ENCODE peak calls at places on chromosomes 2 and 18, in five cellular contexts. One of them, this sample, is unnamed.

GRCh38 chr2:135742307-135742838 is 718 bp downstream of the UBXN4 start:
- DNase-seq in ovary: peak
- DNase-seq in body of pancreas: peak
- DNase-seq in A549: peak
- DNase-seq in right lobe of liver: peak
- DNase-seq in this sample: peak

GRCh38 chr2:26344581-26345283 is 1.2 kb upstream of the SELENOI start:
- DNase-seq in ovary: peak
- DNase-seq in body of pancreas: peak
- DNase-seq in A549: no peak
- DNase-seq in right lobe of liver: no peak
- DNase-seq in this sample: peak

GRCh38 chr2:84771251-84771650 is 109.6 kb downstream of the TRABD2A start:
- DNase-seq in ovary: no peak
- DNase-seq in body of pancreas: no peak
- DNase-seq in A549: no peak
- DNase-seq in right lobe of liver: no peak
- DNase-seq in this sample: no peak

GRCh38 chr2:162197095-162197825 is 45.2 kb upstream of the GCG start:
- DNase-seq in ovary: no peak
- DNase-seq in body of pancreas: no peak
- DNase-seq in A549: no peak
- DNase-seq in right lobe of liver: no peak
- DNase-seq in this sample: no peak

GRCh38 chr18:23684515-23685197 is 4.6 kb upstream of the LAMA3 start:
- DNase-seq in ovary: no peak
- DNase-seq in body of pancreas: no peak
- DNase-seq in A549: peak
- DNase-seq in right lobe of liver: no peak
- DNase-seq in this sample: no peak

GRCh38 chr2:160375802-160376469 is 117.7 kb downstream of the RBMS1 start:
- DNase-seq in ovary: no peak
- DNase-seq in body of pancreas: no peak
- DNase-seq in A549: no peak
- DNase-seq in right lobe of liver: no peak
- DNase-seq in this sample: no peak

GRCh38 chr18:23341383-23341782 is 111.7 kb upstream of the RIOK3 start:
- DNase-seq in ovary: no peak
- DNase-seq in body of pancreas: no peak
- DNase-seq in A549: no peak
- DNase-seq in right lobe of liver: no peak
- DNase-seq in this sample: no peak

GRCh38 chr2:128535928-128536327 is 217.3 kb upstream of the HS6ST1 start:
- DNase-seq in ovary: no peak
- DNase-seq in body of pancreas: no peak
- DNase-seq in A549: no peak
- DNase-seq in right lobe of liver: no peak
- DNase-seq in this sample: no peak

GRCh38 chr2:65062843-65063242 is 6.6 kb downstream of the CEP68 start:
- DNase-seq in ovary: no peak
- DNase-seq in body of pancreas: no peak
- DNase-seq in A549: no peak
- DNase-seq in right lobe of liver: no peak
- DNase-seq in this sample: no peak

GRCh38 chr2:162613839-162614238 is 224.7 kb downstream of the KCNH7 start:
- DNase-seq in ovary: no peak
- DNase-seq in body of pancreas: no peak
- DNase-seq in A549: no peak
- DNase-seq in right lobe of liver: no peak
- DNase-seq in this sample: no peak

GRCh38 chr2:28193552-28194383 is 198.9 kb upstream of the FOSL2 start:
- DNase-seq in ovary: no peak
- DNase-seq in body of pancreas: no peak
- DNase-seq in A549: no peak
- DNase-seq in right lobe of liver: no peak
- DNase-seq in this sample: no peak

GRCh38 chr18:69757733-69758132 is 189.9 kb downstream of the CD226 start:
- DNase-seq in ovary: no peak
- DNase-seq in body of pancreas: no peak
- DNase-seq in A549: no peak
- DNase-seq in right lobe of liver: no peak
- DNase-seq in this sample: no peak

GRCh38 chr2:203567786-203568185 is 32.7 kb upstream of the RAPH1 start:
- DNase-seq in ovary: no peak
- DNase-seq in body of pancreas: no peak
- DNase-seq in A549: no peak
- DNase-seq in right lobe of liver: no peak
- DNase-seq in this sample: no peak

DNA sequence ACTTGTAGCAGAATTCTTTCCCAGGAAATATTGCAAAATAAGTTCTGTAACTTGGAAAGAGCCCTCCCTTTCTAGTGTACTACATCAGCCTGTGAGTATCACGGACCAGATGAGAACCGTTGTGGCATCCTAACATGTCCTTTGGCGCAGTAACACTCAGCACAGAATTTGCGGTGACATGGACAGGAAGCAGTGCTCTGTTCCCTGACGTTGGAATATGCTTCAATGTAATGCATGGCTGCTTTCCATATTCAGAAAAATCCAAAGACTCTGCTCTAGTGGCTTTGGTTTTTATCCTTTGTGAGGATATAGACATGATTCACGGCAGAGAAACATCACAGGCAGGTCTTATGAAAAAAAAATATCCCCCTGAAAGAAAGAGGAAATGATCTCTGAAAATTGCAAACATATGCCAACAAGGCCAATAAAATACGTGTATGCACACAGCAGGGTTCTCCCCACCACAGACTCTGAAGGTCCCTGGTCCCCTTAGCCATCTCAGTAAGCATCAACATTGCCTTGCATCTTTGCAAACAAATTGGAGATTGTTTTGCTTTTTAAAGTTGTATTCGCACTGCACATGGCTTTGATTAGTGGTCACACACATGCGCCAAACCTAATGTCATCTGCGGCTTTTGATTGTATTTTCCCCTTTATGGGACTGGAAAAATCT is 122.8 kb downstream of the COPS8 start:
- DNase-seq in ovary: no peak
- DNase-seq in body of pancreas: no peak
- DNase-seq in A549: no peak
- DNase-seq in right lobe of liver: no peak
- DNase-seq in this sample: no peak
- H3K27ac ChIP-seq in ovary: no peak
- H3K27ac ChIP-seq in body of pancreas: no peak
- H3K27ac ChIP-seq in A549: no peak
- H3K27ac ChIP-seq in right lobe of liver: no peak
- H3K27ac ChIP-seq in this sample: peak

GRCh38 chr2:55771612-55772011 is 78.0 kb upstream of the PNPT1 start:
- DNase-seq in ovary: no peak
- DNase-seq in body of pancreas: no peak
- DNase-seq in A549: peak
- DNase-seq in right lobe of liver: no peak
- DNase-seq in this sample: no peak
- TF ChIP-seq CTCF in ovary: peak
- TF ChIP-seq CTCF in body of pancreas: peak
- TF ChIP-seq CTCF in A549: peak
- TF ChIP-seq CTCF in right lobe of liver: peak
- TF ChIP-seq CTCF in this sample: peak

DNA sequence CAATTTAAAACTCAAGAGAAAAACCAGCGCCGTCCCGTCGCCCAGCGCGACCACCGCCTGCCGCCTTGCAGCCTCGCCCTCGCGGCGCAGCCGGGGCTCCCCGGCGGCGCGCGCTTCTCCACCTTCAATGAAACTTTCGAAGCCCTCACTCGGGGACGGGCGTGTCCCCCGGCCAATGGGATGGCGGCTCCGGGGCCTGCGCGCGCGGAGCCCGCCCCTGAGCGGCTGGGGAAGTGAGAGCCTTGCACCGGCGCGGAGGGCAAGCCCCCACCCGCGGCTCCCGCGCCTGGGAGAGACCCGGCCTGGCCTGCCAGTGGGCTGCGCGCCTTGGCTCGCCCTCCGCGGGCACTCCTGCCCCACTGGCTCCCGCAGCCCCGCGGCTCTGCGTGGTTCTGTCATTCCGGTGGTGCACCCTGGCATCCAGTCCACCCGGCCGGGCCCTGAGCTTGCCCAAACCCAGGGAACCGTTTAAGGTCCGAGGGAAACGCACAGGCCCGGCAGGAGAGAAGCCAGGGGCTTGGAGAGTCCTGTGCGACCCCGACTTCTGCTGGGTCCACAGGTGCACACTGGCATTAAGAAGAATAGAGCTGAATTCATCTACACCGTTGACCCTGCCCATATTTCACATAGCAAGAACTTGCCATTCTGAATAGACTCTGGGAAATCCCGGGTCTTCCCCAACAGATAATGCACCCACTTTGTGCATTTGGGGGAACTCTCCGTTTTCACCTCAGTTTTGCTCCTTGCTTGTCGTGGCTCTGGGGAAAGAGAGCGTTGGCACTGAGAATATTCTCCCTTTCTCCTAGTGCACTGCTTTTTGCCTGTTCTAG is at the start of gene PIEZO2:
- DNase-seq in ovary: peak
- DNase-seq in body of pancreas: peak
- DNase-seq in A549: peak
- DNase-seq in right lobe of liver: peak
- DNase-seq in this sample: peak
- TF ChIP-seq POLR2A in ovary: no peak
- TF ChIP-seq POLR2A in body of pancreas: no peak
- TF ChIP-seq POLR2A in A549: no peak
- TF ChIP-seq POLR2A in right lobe of liver: peak
- TF ChIP-seq POLR2A in this sample: no peak

GRCh38 chr2:237438082-237438925 is 24.3 kb upstream of the COL6A3 start:
- DNase-seq in ovary: no peak
- DNase-seq in body of pancreas: peak
- DNase-seq in A549: no peak
- DNase-seq in right lobe of liver: no peak
- DNase-seq in this sample: no peak

GRCh38 chr2:237434916-237435315 is 21.0 kb upstream of the COL6A3 start:
- DNase-seq in ovary: no peak
- DNase-seq in body of pancreas: no peak
- DNase-seq in A549: no peak
- DNase-seq in right lobe of liver: no peak
- DNase-seq in this sample: peak

GRCh38 chr2:237437566-237437965 is 23.6 kb upstream of the COL6A3 start:
- DNase-seq in ovary: no peak
- DNase-seq in body of pancreas: no peak
- DNase-seq in A549: no peak
- DNase-seq in right lobe of liver: no peak
- DNase-seq in this sample: no peak

GRCh38 chr2:237433920-237434319 is 20.0 kb upstream of the COL6A3 start:
- DNase-seq in ovary: no peak
- DNase-seq in body of pancreas: no peak
- DNase-seq in A549: no peak
- DNase-seq in right lobe of liver: no peak
- DNase-seq in this sample: no peak

DNA sequence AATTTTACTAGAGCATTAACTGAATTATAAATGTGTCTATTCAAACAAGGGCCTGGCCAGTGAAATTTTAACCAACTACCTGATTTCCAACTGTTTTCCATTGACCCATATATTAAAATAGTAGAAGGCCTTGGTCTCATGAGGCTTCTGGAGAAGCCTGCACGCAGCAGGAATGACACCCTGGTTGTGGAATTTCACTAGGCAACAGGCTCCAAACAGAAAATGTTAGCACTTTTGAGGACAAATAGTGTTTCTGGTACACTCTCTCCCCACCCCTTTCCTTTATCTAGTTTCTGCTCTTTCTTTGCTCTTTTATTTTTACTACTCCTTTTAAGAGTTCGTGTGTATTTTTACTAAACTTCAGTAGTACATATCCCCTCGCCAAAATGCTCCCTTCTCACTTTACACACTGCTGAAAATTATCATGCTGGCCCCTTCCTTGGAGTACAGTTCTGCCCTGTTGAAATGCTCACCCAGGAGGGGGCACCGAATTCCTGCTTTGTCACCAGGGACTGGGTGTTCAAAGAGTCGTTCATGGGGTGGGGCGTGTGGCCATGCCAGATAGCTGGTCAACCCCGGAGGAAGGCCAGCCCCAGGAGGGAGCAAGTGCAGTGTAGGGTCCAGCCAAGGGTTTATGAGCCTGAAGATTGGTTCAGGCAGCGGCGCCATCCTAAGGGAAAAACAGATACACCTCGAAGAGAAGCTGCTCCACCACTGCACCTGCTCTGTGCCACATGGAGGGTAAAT is 22.1 kb upstream of the COL6A3 start:
- DNase-seq in ovary: no peak
- DNase-seq in body of pancreas: no peak
- DNase-seq in A549: no peak
- DNase-seq in right lobe of liver: no peak
- DNase-seq in this sample: peak
- H3K27ac ChIP-seq in ovary: peak
- H3K27ac ChIP-seq in body of pancreas: peak
- H3K27ac ChIP-seq in A549: peak
- H3K27ac ChIP-seq in right lobe of liver: no peak
- H3K27ac ChIP-seq in this sample: peak